ENCODE peak calls at places on chromosomes 12 and 14, in four cellular contexts. N is H9, C is heart left ventricle, Q is heart right ventricle. M is an unnamed sample. For H3K4me1, the result is how much of the 10 kb centered on the place peaks cover.

GRCh38 chr12:81284137-81284536 is 206.3 kb downstream of the ACSS3 start:
- DNase-seq in N (peak), C (no peak), Q (no peak), M (no peak)

GRCh38 chr14:100211893-100212292 is 27.1 kb upstream of the YY1 start:
- DNase-seq in N (no peak), C (no peak), Q (no peak), M (no peak)

GRCh38 chr12:66190519-66191406 is 1.7 kb downstream of the IRAK3 start:
- DNase-seq in N (no peak), C (no peak), Q (no peak), M (no peak)

GRCh38 chr12:110657747-110658146 is 31.2 kb downstream of the HVCN1 start:
- DNase-seq in N (no peak), C (no peak), Q (no peak), M (no peak)

GRCh38 chr12:52790427-52791270 is 5.3 kb downstream of the KRT3 start:
- DNase-seq in N (no peak), C (no peak), Q (no peak), M (no peak)

GRCh38 chr12:109512608-109513007 is 35.2 kb downstream of the UBE3B start:
- DNase-seq in N (no peak), C (no peak), Q (no peak), M (no peak)

GRCh38 chr12:107533218-107533617 is 152.4 kb upstream of the PWP1 start:
- DNase-seq in N (no peak), C (no peak), Q (no peak), M (no peak)

GRCh38 chr12:77837876-77838291 is 7.2 kb downstream of the NAV3 start:
- DNase-seq in N (no peak), C (peak), Q (peak), M (no peak)

GRCh38 chr12:47396902-47397663 is 308.7 kb downstream of the RPAP3 start:
- DNase-seq in N (no peak), C (no peak), Q (no peak), M (no peak)

GRCh38 chr14:56892959-56893358 is 82.7 kb upstream of the OTX2 start:
- DNase-seq in N (no peak), C (no peak), Q (no peak), M (no peak)

GRCh38 chr12:98750511-98750910 is 105.4 kb downstream of the APAF1 start:
- DNase-seq in N (peak), C (no peak), Q (no peak), M (no peak)

DNA sequence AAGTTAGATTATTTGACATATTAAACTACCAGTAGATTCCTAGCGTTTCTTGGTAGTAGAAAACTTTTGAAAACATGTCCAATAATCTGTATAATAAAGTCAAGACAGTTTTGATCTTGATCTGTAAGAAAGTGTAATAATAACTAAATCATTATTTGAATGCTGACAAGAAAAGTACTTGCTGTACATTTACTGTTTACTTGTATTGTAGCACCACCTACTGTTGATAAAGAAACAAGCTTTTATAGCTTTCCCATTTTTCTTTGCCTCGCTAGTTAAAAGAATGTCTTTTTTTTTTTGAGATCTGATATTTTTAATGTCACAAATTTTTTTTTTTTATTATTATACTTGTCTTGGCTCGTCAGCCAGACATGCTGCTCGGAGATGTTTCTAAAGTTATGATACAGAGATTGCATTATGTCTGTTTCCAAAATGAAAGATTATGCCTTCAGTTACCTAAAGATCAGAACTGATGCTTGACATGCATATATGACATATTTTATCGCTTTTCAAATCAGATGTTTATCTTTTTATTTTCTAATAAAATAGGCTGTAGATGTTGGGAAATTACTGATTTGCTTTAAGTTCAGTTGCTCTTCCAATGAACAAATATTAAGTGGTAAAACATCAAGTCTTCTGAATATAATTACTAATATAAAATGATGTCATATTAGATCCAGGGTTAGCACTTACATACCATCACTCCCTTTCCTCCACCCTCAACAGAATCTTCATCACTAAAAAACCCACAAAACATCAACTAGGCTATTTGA is 140.5 kb downstream of the AKAP6 start:
- DNase-seq in N (no peak), C (no peak), Q (no peak), M (no peak)
- TF ChIP-seq CTCF in N (peak), C (peak), Q (peak), M (peak)

GRCh38 chr12:131861261-131862083 is 33.0 kb upstream of the ULK1 start:
- DNase-seq in N (peak), C (no peak), Q (no peak), M (no peak)
- H3K4me1 ChIP-seq in N (under half), C (under half), Q (under half), M (under half)

GRCh38 chr12:56935157-56935556 is 949 bp upstream of the SDR9C7 start:
- DNase-seq in N (no peak), C (no peak), Q (no peak), M (no peak)
- TF ChIP-seq CTCF in N (no peak), C (no peak), Q (no peak), M (no peak)

GRCh38 chr14:77311217-77311616 is 9.5 kb downstream of the POMT2 start:
- DNase-seq in N (no peak), C (no peak), Q (no peak), M (no peak)
- H3K4me1 ChIP-seq in N (under half), C (under half), Q (under half), M (under half)

GRCh38 chr14:53962954-53963490 is 6.4 kb upstream of the BMP4 start:
- DNase-seq in N (no peak), C (no peak), Q (no peak), M (no peak)

GRCh38 chr14:53968756-53969155 is 12.1 kb upstream of the BMP4 start:
- DNase-seq in N (no peak), C (no peak), Q (no peak), M (no peak)

GRCh38 chr14:53967606-53968005 is 11.0 kb upstream of the BMP4 start:
- DNase-seq in N (no peak), C (no peak), Q (no peak), M (no peak)

GRCh38 chr14:53964249-53964648 is 7.6 kb upstream of the BMP4 start:
- DNase-seq in N (no peak), C (no peak), Q (no peak), M (no peak)

GRCh38 chr14:53963491-53964227 is 7.0 kb upstream of the BMP4 start:
- DNase-seq in N (peak), C (peak), Q (peak), M (peak)
- TF ChIP-seq CTCF in N (peak), C (peak), Q (peak), M (peak)